ENCODE peak calls at places on chromosome X, in five cellular contexts. Z is GF-D8, J is ovary, F is lung microvascular endothelial cell, K is psoas muscle. I is an unnamed sample.

GRCh38 chrX:153845842-153846241 is 15.5 kb upstream of the PDZD4 start:
- DNase-seq in Z (no peak), J (no peak), F (no peak), K (no peak), I (no peak)

GRCh38 chrX:41334866-41335589 is 1.1 kb downstream of the DDX3X start:
- DNase-seq in Z (no peak), J (peak), F (peak), K (peak), I (peak)

GRCh38 chrX:94662665-94663064 is 988.7 kb downstream of the FAM133A start:
- DNase-seq in Z (no peak), J (no peak), F (no peak), K (no peak), I (no peak)

GRCh38 chrX:107429090-107429489 is 20.4 kb upstream of the FRMPD3 start:
- DNase-seq in Z (peak), J (no peak), F (peak), K (no peak), I (peak)

GRCh38 chrX:123993326-123993725 is 31.8 kb downstream of the STAG2 start:
- DNase-seq in Z (no peak), J (no peak), F (peak), K (no peak), I (peak)

GRCh38 chrX:31423575-31424284 is 351.9 kb upstream of the FTHL17 start:
- DNase-seq in Z (no peak), J (peak), F (peak), K (no peak), I (peak)

GRCh38 chrX:63657821-63658220 is 127.2 kb downstream of the ARHGEF9 start:
- DNase-seq in Z (no peak), J (peak), F (peak), K (peak), I (peak)

GRCh38 chrX:115337735-115338134 is 48.2 kb downstream of the LUZP4 start:
- DNase-seq in Z (no peak), J (peak), F (no peak), K (no peak), I (no peak)

GRCh38 chrX:132900631-132901030 is 57.8 kb downstream of the HS6ST2 start:
- DNase-seq in Z (no peak), J (no peak), F (no peak), K (no peak), I (no peak)

I was measured in dermis blood vessel endothelial cell.